ENCODE peak calls at places on chromosomes 6 and 20, in six cellular contexts. D is transverse colon, M is right atrium auricular region, J is breast epithelium, W is heart right ventricle, X is HepG2. H is an unnamed sample. For H3K4me1, the result is how much of the 10 kb centered on the place peaks cover.

GRCh38 chr6:88006559-88006958 is 41.1 kb upstream of the SPACA1 start:
- DNase-seq in W (no peak), M (no peak), D (no peak), X (no peak), J (no peak), H (no peak)

GRCh38 chr20:62734881-62735280 is 26.2 kb downstream of the NTSR1 start:
- DNase-seq in W (no peak), J (peak), X (no peak), M (no peak), D (peak), H (peak)

GRCh38 chr20:62706344-62706743 is 2.3 kb upstream of the NTSR1 start:
- DNase-seq in X (no peak), M (no peak), D (no peak), J (no peak), W (peak), H (no peak)

GRCh38 chr6:85675030-85675819 is 32.5 kb upstream of the SYNCRIP start:
- DNase-seq in X (no peak), J (no peak), M (no peak), D (peak), W (no peak), H (no peak)

GRCh38 chr20:16455296-16455695 is 118.0 kb downstream of the KIF16B start:
- DNase-seq in X (no peak), J (no peak), M (no peak), W (no peak), D (no peak), H (no peak)

GRCh38 chr6:129252377-129253071 is 369.6 kb downstream of the LAMA2 start:
- DNase-seq in W (no peak), X (no peak), D (no peak), J (no peak), M (no peak), H (no peak)

GRCh38 chr6:149593443-149593842 is 27.3 kb downstream of the GINM1 start:
- DNase-seq in W (no peak), X (no peak), D (no peak), J (no peak), M (no peak), H (no peak)

GRCh38 chr6:117280922-117281321 is 15.6 kb downstream of the VGLL2 start:
- DNase-seq in D (no peak), M (no peak), W (no peak), J (no peak), X (peak), H (no peak)

GRCh38 chr6:46201701-46202100 is 30.9 kb upstream of the ENPP5 start:
- DNase-seq in M (no peak), J (no peak), X (no peak), W (no peak), D (no peak), H (no peak)

GRCh38 chr20:61937146-61937962 is 128.3 kb downstream of the TAF4 start:
- DNase-seq in M (no peak), X (no peak), D (no peak), W (no peak), J (peak), H (peak)

GRCh38 chr6:73382462-73383113 is 12.0 kb upstream of the DDX43 start:
- DNase-seq in M (no peak), W (no peak), D (no peak), J (no peak), X (no peak), H (no peak)

GRCh38 chr20:6708010-6708409 is 59.5 kb upstream of the BMP2 start:
- DNase-seq in X (no peak), D (peak), J (no peak), M (no peak), W (peak), H (peak)

GRCh38 chr6:12608016-12608860 is 108.3 kb upstream of the PHACTR1 start:
- DNase-seq in M (no peak), W (no peak), X (no peak), J (no peak), D (no peak), H (no peak)

GRCh38 chr6:36659271-36659670 is 19.2 kb upstream of the CDKN1A start:
- DNase-seq in J (no peak), M (no peak), D (no peak), X (no peak), W (no peak), H (no peak)

GRCh38 chr6:134553941-134554340 is 236.0 kb upstream of the SGK1 start:
- DNase-seq in J (no peak), D (no peak), W (no peak), X (no peak), M (no peak), H (no peak)

GRCh38 chr20:3839328-3839727 is 7.3 kb upstream of the MAVS start:
- DNase-seq in X (no peak), W (no peak), D (no peak), J (no peak), M (no peak), H (no peak)

GRCh38 chr20:60974022-60974421 is 278.0 kb upstream of the CDH4 start:
- DNase-seq in D (no peak), J (no peak), M (no peak), X (no peak), W (no peak), H (no peak)

GRCh38 chr20:49534314-49534713 is 33.6 kb downstream of the PTGIS start:
- DNase-seq in W (no peak), D (peak), M (no peak), X (peak), J (no peak), H (no peak)

GRCh38 chr6:34241351-34242215 is 4.9 kb downstream of the HMGA1 start:
- DNase-seq in W (no peak), D (no peak), M (no peak), X (no peak), J (peak), H (peak)

GRCh38 chr20:64228751-64229518 is 26.6 kb upstream of the PCMTD2 start:
- DNase-seq in X (no peak), M (no peak), J (no peak), W (peak), D (no peak), H (peak)

GRCh38 chr20:37902504-37903313 is at the start of gene VSTM2L:
- DNase-seq in X (no peak), M (no peak), W (no peak), J (no peak), D (peak), H (no peak)

GRCh38 chr6:32047539-32047854 is 9.3 kb downstream of the CYP21A2 start:
- DNase-seq in M (no peak), X (no peak), W (no peak), D (no peak), J (no peak), H (peak)

GRCh38 chr6:46056906-46057529 is 41.4 kb upstream of the CLIC5 start:
- DNase-seq in M (no peak), J (no peak), W (no peak), X (no peak), D (no peak), H (no peak)

GRCh38 chr6:166998256-166999144 is 697 bp upstream of the CEP43 start:
- DNase-seq in W (peak), X (no peak), J (no peak), M (no peak), D (peak), H (peak)

GRCh38 chr6:142682985-142683384 is 262.0 kb downstream of the HIVEP2 start:
- DNase-seq in D (no peak), J (no peak), X (no peak), M (no peak), W (no peak), H (no peak)

GRCh38 chr20:6636209-6637159 is 131.0 kb upstream of the BMP2 start:
- DNase-seq in M (no peak), J (no peak), D (peak), X (peak), W (no peak), H (no peak)

GRCh38 chr6:31791324-31792089 is 4.0 kb downstream of the VARS1 start:
- DNase-seq in J (no peak), D (no peak), W (no peak), M (no peak), X (peak), H (no peak)

GRCh38 chr6:21586760-21587181 is 6.8 kb upstream of the SOX4 start:
- DNase-seq in D (no peak), X (no peak), M (peak), J (no peak), W (peak), H (peak)

GRCh38 chr6:132298344-132298949 is 102.8 kb downstream of the MOXD1 start:
- DNase-seq in W (no peak), X (peak), J (no peak), D (peak), M (no peak), H (no peak)

DNA sequence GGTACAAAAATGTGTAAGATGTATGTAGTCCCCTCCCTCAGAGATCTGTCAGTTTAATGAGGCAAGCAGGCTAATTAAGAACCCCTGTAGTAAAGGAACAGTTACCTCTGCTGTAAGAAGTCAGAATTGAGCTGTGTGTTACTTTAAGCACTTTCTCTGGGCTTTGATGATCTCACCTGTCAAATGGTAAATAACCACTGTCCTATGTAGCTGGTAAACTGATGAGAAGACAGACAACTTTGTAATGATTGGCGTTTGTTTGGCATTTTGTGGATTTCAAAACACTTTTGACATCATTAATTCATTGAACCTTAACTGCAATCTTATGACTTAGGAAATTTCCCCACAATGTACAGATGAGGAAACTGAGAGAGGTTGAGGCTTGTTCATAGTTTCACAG is 55.7 kb downstream of the RALY start:
- DNase-seq in D (no peak), J (no peak), X (no peak), M (no peak), W (no peak), H (no peak)
- H3K4me1 ChIP-seq in D (under half), J (under half), X (half or more), M (half or more), W (half or more), H (under half)

DNA sequence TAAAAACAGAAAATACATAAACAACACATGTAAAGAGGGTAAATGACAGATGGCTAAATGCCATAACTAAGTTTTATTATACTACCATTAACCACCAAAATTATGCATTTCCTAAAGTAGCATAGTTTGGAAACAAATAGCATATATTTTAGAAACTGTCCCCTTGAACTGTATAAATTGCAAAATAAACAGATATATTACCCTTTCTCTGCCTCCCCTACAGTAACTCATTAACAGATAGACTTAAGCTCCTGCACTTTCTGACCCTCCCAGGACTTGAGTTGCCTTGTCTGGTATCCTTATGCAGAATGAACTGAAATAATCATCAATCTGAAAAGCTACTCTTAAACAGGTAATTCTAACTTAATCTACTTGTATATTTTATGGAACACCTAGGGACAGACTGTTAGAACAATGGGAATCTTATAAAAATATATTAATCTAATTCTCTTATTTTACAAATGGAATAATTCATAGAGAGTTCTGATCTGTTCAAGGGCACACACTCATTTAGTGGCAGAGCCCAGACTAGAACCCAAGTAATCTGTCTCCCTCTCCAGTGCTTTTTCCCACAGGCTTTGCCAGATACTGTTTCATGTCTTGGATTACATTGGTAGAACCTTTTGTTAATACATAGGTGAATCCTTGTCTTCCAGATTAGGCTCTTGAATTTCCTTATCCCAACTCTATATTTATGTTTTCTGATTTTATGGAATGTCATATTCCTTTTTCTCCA is 50.6 kb upstream of the LOC128125822 start:
- DNase-seq in M (no peak), D (no peak), W (no peak), J (no peak), X (peak), H (no peak)
- H3K4me1 ChIP-seq in M (under half), D (under half), W (under half), J (under half), X (half or more), H (under half)

DNA sequence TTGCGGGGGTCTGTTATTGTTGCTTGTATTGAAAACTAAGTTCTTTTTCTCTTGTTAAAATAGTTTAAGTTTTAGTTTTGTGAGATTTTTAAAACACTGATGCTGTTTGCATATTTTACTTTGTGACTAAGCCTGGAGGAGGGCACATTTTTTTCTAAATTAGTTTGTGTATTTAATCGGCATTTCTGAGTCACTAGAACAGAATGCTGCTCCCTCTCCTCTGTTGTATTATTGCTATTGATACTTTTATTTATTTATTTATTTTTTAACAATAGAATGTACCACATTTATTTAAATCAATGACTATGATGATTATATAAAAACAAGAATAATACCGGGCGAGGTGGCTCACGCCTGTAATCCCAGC is 5.1 kb upstream of the FAM50B start:
- DNase-seq in W (no peak), X (no peak), M (no peak), D (no peak), J (no peak), H (no peak)
- H3K4me1 ChIP-seq in W (under half), X (half or more), M (under half), D (under half), J (under half), H (under half)

GRCh38 chr6:43772571-43773049 is 2.6 kb downstream of the VEGFA start:
- DNase-seq in J (no peak), W (peak), D (peak), X (peak), M (no peak), H (peak)
- H3K4me1 ChIP-seq in J (under half), W (under half), D (half or more), X (half or more), M (half or more), H (under half)

H was measured in kidney.